ENCODE peak calls at places on chromosomes 13 and 19, in five cellular contexts. G is Caco-2, X is aorta, F is heart left ventricle, B is heart right ventricle. H is an unnamed sample.

GRCh38 chr13:73816702-73817101 is 317.5 kb downstream of the KLF12 start:
- DNase-seq in G (no peak), X (no peak), F (no peak), B (no peak), H (no peak)

GRCh38 chr19:45250832-45251451 is at the start of gene MARK4:
- DNase-seq in G (no peak), X (peak; percentile 67), F (peak; percentile 62), B (peak; percentile 52), H (peak; percentile 66)

GRCh38 chr19:46951236-46951986 is 68.2 kb upstream of the NPAS1 start:
- DNase-seq in G (peak; percentile 87), X (no peak), F (peak; percentile 49), B (no peak), H (peak; percentile 63)

GRCh38 chr13:51015973-51016372 is 95.1 kb downstream of the C13orf42 start:
- DNase-seq in G (no peak), X (no peak), F (no peak), B (no peak), H (no peak)

GRCh38 chr13:49859568-49859967 is 67.1 kb upstream of the KPNA3 start:
- DNase-seq in G (no peak), X (no peak), F (no peak), B (no peak), H (no peak)

GRCh38 chr13:112170823-112171569 is 104.0 kb downstream of the SOX1 start:
- DNase-seq in G (peak; percentile 25), X (no peak), F (no peak), B (no peak), H (no peak)

GRCh38 chr13:80251403-80251802 is 89.5 kb downstream of the SPRY2 start:
- DNase-seq in G (no peak), X (no peak), F (no peak), B (peak; percentile 11), H (no peak)

GRCh38 chr19:11382898-11383705 is 1.0 kb downstream of the EPOR start:
- DNase-seq in G (peak; percentile 78), X (peak; percentile 79), F (peak; percentile 70), B (peak; percentile 45), H (peak; percentile 78)

GRCh38 chr13:59490651-59491050 is 673.1 kb downstream of the DIAPH3 start:
- DNase-seq in G (no peak), X (no peak), F (no peak), B (no peak), H (no peak)

H was measured in right lobe of liver.